ENCODE peak calls at places on chromosomes 16 and 17, in six cellular contexts. One of them, this sample, is unnamed.

GRCh38 chr16:69890891-69891282 is 60.2 kb upstream of the CLEC18A start:
- DNase-seq in heart right ventricle: no peak
- DNase-seq in lower lobe of right lung: no peak
- DNase-seq in dorsolateral prefrontal cortex: no peak
- DNase-seq in Panc1: no peak
- DNase-seq in right lobe of liver: no peak
- DNase-seq in this sample: no peak

GRCh38 chr16:52630711-52631110 is 83.8 kb upstream of the TOX3 start:
- DNase-seq in dorsolateral prefrontal cortex: no peak
- DNase-seq in heart right ventricle: no peak
- DNase-seq in right lobe of liver: no peak
- DNase-seq in Panc1: no peak
- DNase-seq in lower lobe of right lung: no peak
- DNase-seq in this sample: no peak

GRCh38 chr17:31586946-31587345 is 195.5 kb downstream of the RAB11FIP4 start:
- DNase-seq in Panc1: no peak
- DNase-seq in lower lobe of right lung: no peak
- DNase-seq in heart right ventricle: no peak
- DNase-seq in dorsolateral prefrontal cortex: no peak
- DNase-seq in right lobe of liver: no peak
- DNase-seq in this sample: no peak

GRCh38 chr16:51268237-51268636 is 117.2 kb upstream of the SALL1 start:
- DNase-seq in heart right ventricle: no peak
- DNase-seq in lower lobe of right lung: no peak
- DNase-seq in Panc1: no peak
- DNase-seq in right lobe of liver: no peak
- DNase-seq in dorsolateral prefrontal cortex: peak
- DNase-seq in this sample: no peak

GRCh38 chr16:13378151-13378550 is 476.8 kb downstream of the SHISA9 start:
- DNase-seq in Panc1: no peak
- DNase-seq in lower lobe of right lung: no peak
- DNase-seq in heart right ventricle: no peak
- DNase-seq in right lobe of liver: no peak
- DNase-seq in dorsolateral prefrontal cortex: no peak
- DNase-seq in this sample: no peak

GRCh38 chr17:21303441-21304065 is 19.0 kb downstream of the MAP2K3 start:
- DNase-seq in right lobe of liver: peak
- DNase-seq in dorsolateral prefrontal cortex: no peak
- DNase-seq in Panc1: no peak
- DNase-seq in lower lobe of right lung: peak
- DNase-seq in heart right ventricle: no peak
- DNase-seq in this sample: no peak

GRCh38 chr17:31593806-31594205 is 202.3 kb downstream of the RAB11FIP4 start:
- DNase-seq in Panc1: no peak
- DNase-seq in heart right ventricle: no peak
- DNase-seq in dorsolateral prefrontal cortex: peak
- DNase-seq in right lobe of liver: no peak
- DNase-seq in lower lobe of right lung: no peak
- DNase-seq in this sample: no peak

GRCh38 chr17:18246880-18247612 is 11.5 kb downstream of the FLII start:
- DNase-seq in Panc1: no peak
- DNase-seq in right lobe of liver: no peak
- DNase-seq in dorsolateral prefrontal cortex: no peak
- DNase-seq in heart right ventricle: peak
- DNase-seq in lower lobe of right lung: peak
- DNase-seq in this sample: peak

GRCh38 chr17:75615301-75615700 is 17.9 kb upstream of the SMIM5 start:
- DNase-seq in heart right ventricle: no peak
- DNase-seq in Panc1: no peak
- DNase-seq in lower lobe of right lung: no peak
- DNase-seq in dorsolateral prefrontal cortex: no peak
- DNase-seq in right lobe of liver: no peak
- DNase-seq in this sample: no peak

GRCh38 chr17:49508891-49509587 is 13.9 kb downstream of the NGFR start:
- DNase-seq in dorsolateral prefrontal cortex: no peak
- DNase-seq in lower lobe of right lung: no peak
- DNase-seq in Panc1: no peak
- DNase-seq in heart right ventricle: no peak
- DNase-seq in right lobe of liver: no peak
- DNase-seq in this sample: no peak

GRCh38 chr16:13120557-13120956 is 219.2 kb downstream of the SHISA9 start:
- DNase-seq in Panc1: no peak
- DNase-seq in right lobe of liver: no peak
- DNase-seq in lower lobe of right lung: no peak
- DNase-seq in dorsolateral prefrontal cortex: no peak
- DNase-seq in heart right ventricle: no peak
- DNase-seq in this sample: no peak

GRCh38 chr17:41144846-41145245 is 4.5 kb upstream of the KRTAP4-6 start:
- DNase-seq in lower lobe of right lung: no peak
- DNase-seq in right lobe of liver: no peak
- DNase-seq in Panc1: no peak
- DNase-seq in heart right ventricle: no peak
- DNase-seq in dorsolateral prefrontal cortex: no peak
- DNase-seq in this sample: no peak

DNA sequence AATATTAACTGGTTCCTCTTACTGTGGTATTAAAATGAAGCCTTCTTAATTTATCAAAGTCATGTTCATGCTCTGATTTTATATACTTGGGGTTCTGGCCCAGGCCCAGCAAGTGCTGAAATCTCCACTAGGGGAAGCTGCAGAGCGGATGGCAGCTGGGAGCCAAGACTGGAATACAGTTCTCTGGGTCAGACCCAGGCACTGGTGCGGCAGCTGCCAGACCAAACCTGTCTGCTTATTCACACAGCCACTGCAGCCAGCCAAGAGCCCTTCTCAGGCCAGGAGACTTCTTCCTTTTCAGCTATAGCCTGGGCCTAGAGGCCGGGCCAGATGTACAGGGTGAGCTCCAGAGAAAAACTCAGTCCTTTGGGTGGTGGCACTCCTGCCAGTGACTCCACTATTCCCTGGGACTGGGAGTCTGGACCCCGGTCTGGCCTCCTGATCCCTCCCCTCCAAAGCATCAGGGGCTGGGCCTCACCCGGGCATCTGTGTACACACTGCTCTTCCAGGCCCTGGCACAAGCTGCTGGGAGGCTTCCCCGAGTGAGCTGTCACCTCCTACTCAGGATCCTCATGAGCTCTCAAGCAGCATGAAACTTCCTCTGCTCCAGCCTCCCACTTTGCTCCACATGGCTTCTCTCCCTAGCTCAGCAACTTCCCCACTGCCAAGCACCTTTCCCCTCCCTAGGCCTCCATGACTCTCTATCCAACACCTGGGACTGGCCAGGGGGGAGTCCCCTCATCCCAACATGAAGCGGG is 24.4 kb downstream of the ATP6V0D1 start:
- DNase-seq in dorsolateral prefrontal cortex: peak
- DNase-seq in Panc1: no peak
- DNase-seq in right lobe of liver: no peak
- DNase-seq in heart right ventricle: peak
- DNase-seq in lower lobe of right lung: peak
- DNase-seq in this sample: no peak
- H3K27ac ChIP-seq in dorsolateral prefrontal cortex: peak
- H3K27ac ChIP-seq in Panc1: no peak
- H3K27ac ChIP-seq in right lobe of liver: no peak
- H3K27ac ChIP-seq in heart right ventricle: peak
- H3K27ac ChIP-seq in lower lobe of right lung: peak
- H3K27ac ChIP-seq in this sample: peak

DNA sequence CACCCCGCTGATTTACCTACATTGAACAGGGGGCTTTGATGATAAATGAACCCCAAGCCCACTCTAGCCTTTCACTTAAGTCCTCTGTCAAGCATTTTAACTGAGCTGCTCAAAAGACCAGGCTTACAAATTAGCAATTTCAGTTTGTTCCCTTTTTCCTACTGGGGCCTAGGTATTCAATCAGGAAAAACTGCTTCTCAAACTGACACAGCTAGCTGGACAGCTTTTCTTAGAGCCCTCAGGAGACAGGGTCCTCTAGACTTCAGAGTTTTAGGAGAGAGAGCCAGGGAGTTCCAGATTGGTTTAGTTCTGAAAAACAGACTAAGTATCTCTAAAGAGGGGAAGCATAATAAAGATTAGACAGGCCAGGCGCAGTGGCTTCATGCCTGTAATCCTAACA is 6.2 kb upstream of the HEXIM2 start:
- DNase-seq in Panc1: no peak
- DNase-seq in right lobe of liver: no peak
- DNase-seq in dorsolateral prefrontal cortex: no peak
- DNase-seq in lower lobe of right lung: no peak
- DNase-seq in heart right ventricle: no peak
- DNase-seq in this sample: no peak
- H3K27ac ChIP-seq in Panc1: peak
- H3K27ac ChIP-seq in right lobe of liver: no peak
- H3K27ac ChIP-seq in dorsolateral prefrontal cortex: peak
- H3K27ac ChIP-seq in lower lobe of right lung: peak
- H3K27ac ChIP-seq in heart right ventricle: no peak
- H3K27ac ChIP-seq in this sample: no peak

GRCh38 chr17:3935825-3936355 is 19.6 kb upstream of the P2RX1 start:
- DNase-seq in right lobe of liver: no peak
- DNase-seq in heart right ventricle: no peak
- DNase-seq in dorsolateral prefrontal cortex: no peak
- DNase-seq in lower lobe of right lung: no peak
- DNase-seq in Panc1: no peak
- DNase-seq in this sample: peak
- H3K27ac ChIP-seq in right lobe of liver: no peak
- H3K27ac ChIP-seq in heart right ventricle: no peak
- H3K27ac ChIP-seq in dorsolateral prefrontal cortex: no peak
- H3K27ac ChIP-seq in lower lobe of right lung: no peak
- H3K27ac ChIP-seq in Panc1: no peak
- H3K27ac ChIP-seq in this sample: no peak

GRCh38 chr16:1089439-1089821 is 6.6 kb downstream of the C1QTNF8 start:
- DNase-seq in right lobe of liver: no peak
- DNase-seq in Panc1: no peak
- DNase-seq in dorsolateral prefrontal cortex: no peak
- DNase-seq in lower lobe of right lung: no peak
- DNase-seq in heart right ventricle: peak
- DNase-seq in this sample: no peak
- H3K27ac ChIP-seq in right lobe of liver: no peak
- H3K27ac ChIP-seq in Panc1: peak
- H3K27ac ChIP-seq in dorsolateral prefrontal cortex: no peak
- H3K27ac ChIP-seq in lower lobe of right lung: no peak
- H3K27ac ChIP-seq in heart right ventricle: peak
- H3K27ac ChIP-seq in this sample: no peak

GRCh38 chr16:73049051-73049910 is 1.4 kb upstream of the ZFHX3 start:
- DNase-seq in heart right ventricle: no peak
- DNase-seq in Panc1: no peak
- DNase-seq in lower lobe of right lung: no peak
- DNase-seq in right lobe of liver: no peak
- DNase-seq in dorsolateral prefrontal cortex: no peak
- DNase-seq in this sample: no peak
- H3K27ac ChIP-seq in heart right ventricle: peak
- H3K27ac ChIP-seq in Panc1: peak
- H3K27ac ChIP-seq in lower lobe of right lung: peak
- H3K27ac ChIP-seq in right lobe of liver: peak
- H3K27ac ChIP-seq in dorsolateral prefrontal cortex: peak
- H3K27ac ChIP-seq in this sample: peak

GRCh38 chr17:7587831-7588230 is 2.1 kb downstream of the SOX15 start:
- DNase-seq in Panc1: no peak
- DNase-seq in right lobe of liver: no peak
- DNase-seq in heart right ventricle: no peak
- DNase-seq in lower lobe of right lung: no peak
- DNase-seq in dorsolateral prefrontal cortex: no peak
- DNase-seq in this sample: no peak

GRCh38 chr17:7589204-7589868 is 558 bp downstream of the SOX15 start:
- DNase-seq in lower lobe of right lung: peak
- DNase-seq in Panc1: no peak
- DNase-seq in heart right ventricle: peak
- DNase-seq in dorsolateral prefrontal cortex: peak
- DNase-seq in right lobe of liver: peak
- DNase-seq in this sample: no peak

GRCh38 chr17:7587420-7587786 is 2.5 kb downstream of the SOX15 start:
- DNase-seq in dorsolateral prefrontal cortex: peak
- DNase-seq in Panc1: no peak
- DNase-seq in right lobe of liver: no peak
- DNase-seq in heart right ventricle: no peak
- DNase-seq in lower lobe of right lung: no peak
- DNase-seq in this sample: no peak

GRCh38 chr17:7589891-7590611 is at the start of gene SOX15:
- DNase-seq in dorsolateral prefrontal cortex: no peak
- DNase-seq in heart right ventricle: no peak
- DNase-seq in right lobe of liver: no peak
- DNase-seq in Panc1: no peak
- DNase-seq in lower lobe of right lung: no peak
- DNase-seq in this sample: no peak

DNA sequence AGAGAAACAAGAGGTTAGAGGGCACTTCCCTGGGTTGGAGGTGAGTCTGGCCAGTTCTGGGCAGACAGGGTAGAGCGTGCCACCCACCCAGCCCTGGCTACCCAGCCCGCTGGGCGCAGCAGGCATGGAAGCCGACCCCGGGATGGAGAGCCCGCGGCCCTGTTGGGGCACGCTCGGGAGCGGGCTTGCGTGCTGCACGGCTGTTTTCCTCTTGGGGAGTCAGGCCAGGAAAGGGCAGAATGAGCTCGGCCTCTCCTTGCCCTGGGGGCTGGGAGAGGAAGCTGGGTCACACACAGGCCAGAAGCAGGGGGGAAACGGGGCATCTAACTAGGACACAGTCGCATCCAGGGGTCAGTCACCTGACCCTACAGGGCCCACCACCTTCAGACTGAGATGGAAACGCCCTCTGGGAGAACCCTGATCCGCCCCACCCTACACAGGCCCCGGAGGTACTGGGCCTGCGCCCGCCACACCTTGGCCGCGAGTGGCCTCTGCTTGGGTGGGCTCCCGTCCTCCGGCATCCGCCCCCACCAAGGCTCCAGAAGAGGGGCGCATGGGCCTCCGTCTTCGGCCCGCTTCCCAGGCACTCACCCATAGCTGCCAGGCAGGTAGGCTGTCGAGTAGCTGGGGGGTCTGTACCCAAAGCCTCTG is 1.2 kb downstream of the SOX15 start:
- DNase-seq in dorsolateral prefrontal cortex: no peak
- DNase-seq in Panc1: no peak
- DNase-seq in lower lobe of right lung: no peak
- DNase-seq in heart right ventricle: no peak
- DNase-seq in right lobe of liver: no peak
- DNase-seq in this sample: no peak
- H3K27ac ChIP-seq in dorsolateral prefrontal cortex: peak
- H3K27ac ChIP-seq in Panc1: no peak
- H3K27ac ChIP-seq in lower lobe of right lung: peak
- H3K27ac ChIP-seq in heart right ventricle: peak
- H3K27ac ChIP-seq in right lobe of liver: no peak
- H3K27ac ChIP-seq in this sample: peak